ENCODE peak calls at places on chromosomes 11 and 22, in five cellular contexts. F, G, L, C and W are unnamed samples.

GRCh38 chr22:42361523-42361922 is 70.7 kb downstream of the NFAM1 start:
- DNase-seq in F (no peak), G (no peak), L (no peak), C (no peak), W (no peak)

GRCh38 chr11:102157219-102157618 is 47.0 kb downstream of the YAP1 start:
- DNase-seq in F (peak; percentile 87), G (peak; percentile 75), L (no peak), C (no peak), W (peak; percentile 28)

GRCh38 chr11:115561116-115561515 is 56.9 kb upstream of the CADM1 start:
- DNase-seq in F (no peak), G (no peak), L (no peak), C (no peak), W (no peak)

GRCh38 chr11:80330302-80330701 is 889.5 kb upstream of the TENM4 start:
- DNase-seq in F (peak; percentile 48), G (peak; percentile 81), L (no peak), C (no peak), W (no peak)

GRCh38 chr11:6251120-6251733 is 8.4 kb upstream of the CCKBR start:
- DNase-seq in F (peak; percentile 56), G (peak; percentile 58), L (peak; percentile 8), C (no peak), W (peak; percentile 16)

GRCh38 chr11:34330653-34331052 is 27.2 kb downstream of the ABTB2 start:
- DNase-seq in F (no peak), G (no peak), L (peak; percentile 58), C (no peak), W (no peak)

GRCh38 chr11:126452718-126453117 is 97.2 kb downstream of the ST3GAL4 start:
- DNase-seq in F (no peak), G (no peak), L (no peak), C (no peak), W (no peak)

GRCh38 chr11:91871791-91872190 is 352.8 kb upstream of the FAT3 start:
- DNase-seq in F (no peak), G (no peak), L (no peak), C (peak; percentile 13), W (no peak)

GRCh38 chr11:64406221-64406946 is 47.4 kb downstream of the RPS6KA4 start:
- DNase-seq in F (no peak), G (no peak), L (no peak), C (no peak), W (no peak)

GRCh38 chr11:35214792-35215193 is 75.8 kb downstream of the CD44 start:
- DNase-seq in F (peak; percentile 88), G (peak; percentile 94), L (no peak), C (peak; percentile 85), W (peak; percentile 66)